ENCODE peak calls at places on chromosomes 6 and 20, in six cellular contexts. D is stimulated activated CD4-positive, alpha-beta T cell treated with anti-CD3 and anti-CD28 coated beads, TNF-alpha, amount 100 ng/mL, for 1 hour; N is B cell; W is RPMI8226; K is NCI-H460; Q is ascending aorta. E is an unnamed sample.

GRCh38 chr20:5353624-5354496 is 37.1 kb upstream of the PROKR2 start:
- DNase-seq in D (no peak), N (no peak), W (no peak), K (no peak), Q (no peak), E (no peak)

GRCh38 chr6:14762077-14762476 is 483.8 kb upstream of the JARID2 start:
- DNase-seq in D (no peak), N (no peak), W (no peak), K (no peak), Q (no peak), E (no peak)

GRCh38 chr6:13528232-13528631 is 40.8 kb upstream of the GFOD1 start:
- DNase-seq in D (no peak), N (no peak), W (no peak), K (no peak), Q (no peak), E (no peak)

GRCh38 chr6:109491207-109491938 is 8.4 kb upstream of the ZBTB24 start:
- DNase-seq in D (no peak), N (no peak), W (no peak), K (no peak), Q (no peak), E (no peak)

GRCh38 chr6:111591901-111592461 is 13.7 kb downstream of the TRAF3IP2 start:
- DNase-seq in D (no peak), N (no peak), W (no peak), K (no peak), Q (no peak), E (no peak)

GRCh38 chr20:38353298-38353697 is 7.0 kb downstream of the LBP start:
- DNase-seq in D (no peak), N (no peak), W (peak), K (no peak), Q (no peak), E (no peak)

GRCh38 chr20:22568872-22569344 is 15.5 kb downstream of the FOXA2 start:
- DNase-seq in D (no peak), N (no peak), W (no peak), K (no peak), Q (no peak), E (no peak)

GRCh38 chr6:169905041-169905807 is 153.8 kb downstream of the ERMARD start:
- DNase-seq in D (no peak), N (no peak), W (no peak), K (no peak), Q (no peak), E (no peak)

GRCh38 chr20:32155017-32155965 is 45.8 kb downstream of the TM9SF4 start:
- DNase-seq in D (no peak), N (no peak), W (peak), K (no peak), Q (peak), E (peak)

GRCh38 chr20:1296922-1297321 is 30.8 kb downstream of the SNPH start:
- DNase-seq in D (no peak), N (no peak), W (no peak), K (no peak), Q (no peak), E (no peak)

GRCh38 chr6:141548969-141549368 is 583.8 kb upstream of the GJE1 start:
- DNase-seq in D (no peak), N (no peak), W (no peak), K (peak), Q (no peak), E (no peak)

GRCh38 chr6:25297823-25298507 is 18.8 kb downstream of the CARMIL1 start:
- DNase-seq in D (no peak), N (no peak), W (no peak), K (no peak), Q (no peak), E (no peak)

GRCh38 chr6:149846321-149846720 is 17.8 kb downstream of the LRP11 start:
- DNase-seq in D (no peak), N (no peak), W (peak), K (no peak), Q (no peak), E (no peak)

GRCh38 chr20:62382306-62383198 is 4.4 kb upstream of the RPS21 start:
- DNase-seq in D (peak), N (peak), W (peak), K (peak), Q (no peak), E (peak)

GRCh38 chr20:44072381-44072780 is 114.6 kb downstream of the JPH2 start:
- DNase-seq in D (no peak), N (no peak), W (no peak), K (no peak), Q (no peak), E (no peak)

GRCh38 chr6:81995548-81996289 is 243.2 kb upstream of the TENT5A start:
- DNase-seq in D (no peak), N (no peak), W (no peak), K (no peak), Q (no peak), E (no peak)

GRCh38 chr6:132931937-132932336 is 117.6 kb downstream of the RPS12 start:
- DNase-seq in D (no peak), N (no peak), W (no peak), K (no peak), Q (no peak), E (no peak)

GRCh38 chr20:33444797-33445560 is 1.4 kb upstream of the SNTA1 start:
- DNase-seq in D (no peak), N (no peak), W (peak), K (no peak), Q (no peak), E (no peak)

GRCh38 chr20:48100483-48100882 is 315.2 kb upstream of the SULF2 start:
- DNase-seq in D (no peak), N (no peak), W (no peak), K (no peak), Q (no peak), E (no peak)

GRCh38 chr6:138309695-138310094 is 68.0 kb upstream of the SMIM28 start:
- DNase-seq in D (no peak), N (no peak), W (no peak), K (no peak), Q (no peak), E (no peak)

GRCh38 chr6:52333840-52334200 is 28.1 kb upstream of the PAQR8 start:
- DNase-seq in D (no peak), N (no peak), W (peak), K (no peak), Q (no peak), E (no peak)

GRCh38 chr6:25248100-25248499 is 31.1 kb upstream of the CARMIL1 start:
- DNase-seq in D (no peak), N (no peak), W (no peak), K (no peak), Q (no peak), E (no peak)

GRCh38 chr20:16007978-16008377 is 565.3 kb downstream of the KIF16B start:
- DNase-seq in D (no peak), N (no peak), W (peak), K (peak), Q (no peak), E (no peak)

GRCh38 chr6:42276008-42276890 is 58.6 kb upstream of the MRPS10 start:
- DNase-seq in D (no peak), N (no peak), W (no peak), K (no peak), Q (no peak), E (no peak)

GRCh38 chr6:44667226-44667625 is 279.7 kb downstream of the CDC5L start:
- DNase-seq in D (no peak), N (no peak), W (no peak), K (no peak), Q (no peak), E (no peak)

GRCh38 chr6:2658788-2659187 is 91.9 kb downstream of the MYLK4 start:
- DNase-seq in D (no peak), N (peak), W (peak), K (no peak), Q (no peak), E (no peak)

GRCh38 chr6:170088349-170088951 is 202.4 kb downstream of the DLL1 start:
- DNase-seq in D (no peak), N (peak), W (no peak), K (no peak), Q (no peak), E (no peak)

GRCh38 chr20:51381557-51381956 is 161.0 kb downstream of the NFATC2 start:
- DNase-seq in D (no peak), N (no peak), W (no peak), K (no peak), Q (no peak), E (no peak)

GRCh38 chr6:140059947-140060346 is 685.5 kb upstream of the CITED2 start:
- DNase-seq in D (no peak), N (no peak), W (no peak), K (no peak), Q (no peak), E (no peak)

GRCh38 chr6:36430351-36430750 is 12.3 kb downstream of the PXT1 start:
- DNase-seq in D (no peak), N (no peak), W (no peak), K (no peak), Q (no peak), E (no peak)

GRCh38 chr6:14811760-14812428 is 434.0 kb upstream of the JARID2 start:
- DNase-seq in D (no peak), N (no peak), W (no peak), K (no peak), Q (no peak), E (no peak)

GRCh38 chr20:47252879-47253307 is 103.6 kb downstream of the ZMYND8 start:
- DNase-seq in D (no peak), N (no peak), W (no peak), K (no peak), Q (no peak), E (no peak)

GRCh38 chr6:156718647-156719394 is 58.4 kb upstream of the ARID1B start:
- DNase-seq in D (no peak), N (no peak), W (no peak), K (no peak), Q (peak), E (no peak)

GRCh38 chr6:159633196-159633595 is 59.8 kb downstream of the SOD2 start:
- DNase-seq in D (no peak), N (no peak), W (peak), K (peak), Q (no peak), E (no peak)

GRCh38 chr20:23049933-23050838 is 714 bp upstream of the THBD start:
- DNase-seq in D (no peak), N (no peak), W (peak), K (peak), Q (no peak), E (no peak)